ENCODE peak calls at places on chromosome 4, in six cellular contexts. T is fibroblast of lung, A is GM23338, J is ovary, D is small intestine, E is K562. P is an unnamed sample.

GRCh38 chr4:156378053-156378665 is 424.5 kb upstream of the CTSO start:
- DNase-seq in T (peak; percentile 62), A (peak; percentile 71), J (no peak), D (peak; percentile 24), E (no peak), P (no peak)

GRCh38 chr4:126715067-126715466 is 917.7 kb upstream of the INTU start:
- DNase-seq in T (no peak), A (peak; percentile 33), J (no peak), D (no peak), E (no peak), P (no peak)

GRCh38 chr4:137536789-137537561 is 4.7 kb upstream of the PCDH18 start:
- DNase-seq in T (no peak), A (peak; percentile 76), J (no peak), D (no peak), E (no peak), P (no peak)

GRCh38 chr4:5824227-5824626 is 68.7 kb downstream of the CRMP1 start:
- DNase-seq in T (no peak), A (no peak), J (no peak), D (no peak), E (no peak), P (no peak)

GRCh38 chr4:176002007-176002623 is 63.5 kb upstream of the WDR17 start:
- DNase-seq in T (peak; percentile 31), A (peak; percentile 78), J (no peak), D (no peak), E (no peak), P (no peak)

GRCh38 chr4:125016892-125017299 is 297.9 kb upstream of the FAT4 start:
- DNase-seq in T (no peak), A (no peak), J (no peak), D (no peak), E (no peak), P (no peak)

GRCh38 chr4:89136525-89136924 is 25.2 kb downstream of the TIGD2 start:
- DNase-seq in T (peak; percentile 42), A (no peak), J (no peak), D (no peak), E (no peak), P (no peak)

GRCh38 chr4:74044676-74045075 is 6.2 kb upstream of the CXCL3 start:
- DNase-seq in T (peak; percentile 70), A (no peak), J (no peak), D (no peak), E (no peak), P (no peak)

GRCh38 chr4:6199344-6199921 is 916 bp downstream of the JAKMIP1 start:
- DNase-seq in T (no peak), A (peak; percentile 76), J (no peak), D (no peak), E (no peak), P (peak; percentile 36)

GRCh38 chr4:38805530-38806145 is 1.0 kb upstream of the TLR1 start:
- DNase-seq in T (peak; percentile 10), A (no peak), J (peak; percentile 22), D (peak; percentile 9), E (no peak), P (peak; percentile 11)

GRCh38 chr4:98468744-98469143 is 189.7 kb downstream of the TSPAN5 start:
- DNase-seq in T (peak; percentile 85), A (no peak), J (peak; percentile 70), D (no peak), E (no peak), P (no peak)

GRCh38 chr4:99868126-99868596 is 26.1 kb downstream of the LAMTOR3 start:
- DNase-seq in T (peak; percentile 60), A (peak; percentile 42), J (no peak), D (no peak), E (no peak), P (no peak)

GRCh38 chr4:109820563-109820962 is 5.0 kb downstream of the GAR1 start:
- DNase-seq in T (peak; percentile 41), A (no peak), J (no peak), D (no peak), E (no peak), P (no peak)

GRCh38 chr4:84530449-84530848 is 31.4 kb upstream of the NKX6-1 start:
- DNase-seq in T (peak; percentile 14), A (no peak), J (no peak), D (no peak), E (no peak), P (no peak)

GRCh38 chr4:141391771-141392170 is 171.1 kb downstream of the ZNF330 start:
- DNase-seq in T (peak; percentile 72), A (no peak), J (no peak), D (no peak), E (no peak), P (no peak)

GRCh38 chr4:41212221-41213203 is 1.8 kb downstream of the APBB2 start:
- DNase-seq in T (peak; percentile 71), A (peak; percentile 57), J (no peak), D (peak; percentile 70), E (no peak), P (no peak)

GRCh38 chr4:2695661-2696060 is 60.5 kb downstream of the TNIP2 start:
- DNase-seq in T (no peak), A (no peak), J (no peak), D (no peak), E (no peak), P (no peak)

GRCh38 chr4:25253072-25253447 is 19.2 kb downstream of the PI4K2B start:
- DNase-seq in T (peak; percentile 22), A (no peak), J (no peak), D (peak; percentile 28), E (no peak), P (no peak)

GRCh38 chr4:119477412-119478053 is 151.1 kb downstream of the PDE5A start:
- DNase-seq in T (peak; percentile 27), A (no peak), J (no peak), D (no peak), E (no peak), P (no peak)

GRCh38 chr4:121126449-121127006 is 37.6 kb downstream of the TNIP3 start:
- DNase-seq in T (no peak), A (peak; percentile 5), J (no peak), D (no peak), E (no peak), P (no peak)

GRCh38 chr4:121338506-121338905 is 42.3 kb downstream of the QRFPR start:
- DNase-seq in T (no peak), A (no peak), J (no peak), D (no peak), E (no peak), P (no peak)

GRCh38 chr4:84956014-84956413 is 10.5 kb downstream of the WDFY3 start:
- DNase-seq in T (no peak), A (no peak), J (no peak), D (no peak), E (no peak), P (no peak)

GRCh38 chr4:141046255-141046654 is 87.0 kb downstream of the RNF150 start:
- DNase-seq in T (peak; percentile 100), A (no peak), J (peak; percentile 22), D (no peak), E (no peak), P (no peak)

GRCh38 chr4:31246856-31247255 is 526.7 kb downstream of the PCDH7 start:
- DNase-seq in T (peak; percentile 81), A (no peak), J (no peak), D (no peak), E (no peak), P (no peak)

GRCh38 chr4:54085284-54085683 is 14.7 kb upstream of the GSX2 start:
- DNase-seq in T (peak; percentile 82), A (no peak), J (no peak), D (no peak), E (no peak), P (no peak)

GRCh38 chr4:77861500-77861899 is 1.1 kb upstream of the MRPL1 start:
- DNase-seq in T (peak; percentile 41), A (peak; percentile 15), J (no peak), D (no peak), E (no peak), P (no peak)

GRCh38 chr4:140084426-140084825 is 69.6 kb downstream of the MAML3 start:
- DNase-seq in T (no peak), A (no peak), J (no peak), D (no peak), E (no peak), P (no peak)

DNA sequence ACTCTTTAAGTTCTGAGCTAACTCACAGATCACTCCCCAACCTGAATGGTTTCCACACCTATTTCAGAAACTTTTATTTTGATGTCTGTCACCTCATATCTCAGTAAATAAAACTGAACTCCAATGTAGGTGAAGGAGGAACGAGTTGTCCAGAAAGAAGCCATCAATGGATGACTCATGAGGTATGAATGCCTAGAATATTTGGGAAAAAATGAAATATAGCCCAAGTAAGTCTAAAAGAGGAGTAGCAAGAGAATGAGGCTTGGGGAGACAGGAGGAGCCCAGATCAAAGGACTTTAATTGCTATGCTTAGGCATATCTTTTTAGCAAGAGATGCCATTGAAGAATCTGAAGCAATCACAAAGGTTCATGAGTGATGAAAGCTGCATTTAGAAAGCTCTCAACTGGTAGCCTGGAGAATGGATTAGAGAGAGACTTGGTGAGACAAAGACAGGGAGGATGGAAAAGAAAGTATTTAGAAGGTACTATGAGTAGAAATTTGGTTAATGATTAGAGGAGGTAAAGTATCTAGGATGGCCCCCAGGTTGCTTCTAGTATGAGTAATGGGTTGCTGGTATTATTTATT is 39.3 kb downstream of the NOCT start:
- DNase-seq in T (peak; percentile 33), A (no peak), J (no peak), D (no peak), E (no peak), P (no peak)
- H3K36me3 ChIP-seq in T (peaks cover 7% of the 10 kb centered on the region), A (peaks cover 15% of the 10 kb centered on the region), J (no peaks in the 10 kb centered on the region), D (peaks cover 5% of the 10 kb centered on the region), E (peaks cover 80% of the 10 kb centered on the region), P (peaks cover 59% of the 10 kb centered on the region)

DNA sequence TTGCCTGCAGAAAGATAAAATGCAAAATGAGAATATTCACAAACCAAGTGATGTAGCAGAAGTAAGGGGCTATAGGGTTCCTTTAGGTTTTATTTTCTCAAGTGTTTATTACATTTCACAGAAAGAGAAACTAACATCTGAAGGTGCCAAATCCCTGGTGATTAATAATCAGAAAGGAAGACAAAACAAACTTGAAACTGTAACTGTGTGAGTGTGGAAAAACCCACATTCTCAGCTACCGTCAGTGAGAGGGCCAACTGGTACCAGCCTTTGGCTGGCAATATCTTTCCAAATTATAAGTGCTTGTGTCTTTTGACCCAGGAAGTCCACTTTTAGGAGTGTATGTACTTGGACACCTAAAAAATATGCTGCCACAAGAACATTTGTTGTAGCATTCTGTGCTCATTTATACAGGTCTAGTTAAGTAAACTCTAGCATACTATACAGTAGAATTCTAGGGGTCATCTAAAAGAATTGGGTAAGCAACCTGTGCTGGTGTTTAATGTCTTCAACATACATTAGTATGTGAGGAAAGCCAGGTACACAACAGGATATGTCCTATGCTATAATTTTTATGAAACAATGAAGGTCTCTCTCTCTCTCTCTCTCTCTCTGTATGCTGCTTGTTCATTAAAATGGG is 6.6 kb upstream of the CD38 start:
- DNase-seq in T (no peak), A (no peak), J (no peak), D (no peak), E (no peak), P (peak; percentile 65)
- H3K4me1 ChIP-seq in T (no peaks in the 10 kb centered on the region), A (no peaks in the 10 kb centered on the region), J (no peaks in the 10 kb centered on the region), D (peaks cover 2% of the 10 kb centered on the region), E (no peaks in the 10 kb centered on the region), P (peaks cover 15% of the 10 kb centered on the region)

DNA sequence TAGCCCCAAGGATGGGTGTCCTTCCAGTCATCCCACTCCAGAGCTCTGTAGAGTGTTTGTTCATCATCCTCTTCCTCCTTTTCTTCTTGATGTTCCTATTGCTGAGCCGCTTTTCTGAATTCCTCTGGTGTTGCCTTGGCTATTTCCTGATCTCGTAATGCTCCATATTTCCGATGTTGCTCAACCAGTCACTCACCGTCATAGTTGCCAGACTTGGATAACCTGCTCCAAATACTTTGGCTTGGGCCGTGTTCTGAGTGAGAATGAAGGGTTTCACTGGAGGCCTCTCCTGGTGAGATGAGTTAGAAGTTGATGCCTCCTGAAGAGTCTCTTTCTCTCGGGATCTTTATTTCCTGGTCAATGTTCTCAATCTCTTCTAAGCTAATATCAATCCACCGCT is 27.8 kb upstream of the HNRNPD start:
- DNase-seq in T (no peak), A (no peak), J (no peak), D (no peak), E (no peak), P (no peak)
- H3K27ac ChIP-seq in T (no peak overlapping the region), A (no peak overlapping the region), J (no peak overlapping the region), D (no peak overlapping the region), E (no peak overlapping the region), P (no peak overlapping the region)

GRCh38 chr4:52585379-52585778 is 73.7 kb downstream of the USP46 start:
- DNase-seq in T (no peak), A (no peak), J (no peak), D (no peak), E (no peak), P (no peak)
- H3K36me3 ChIP-seq in T (no peaks in the 10 kb centered on the region), A (no peaks in the 10 kb centered on the region), J (no peaks in the 10 kb centered on the region), D (no peaks in the 10 kb centered on the region), E (no peaks in the 10 kb centered on the region), P (no peaks in the 10 kb centered on the region)

P was measured in CD4-positive, CD25-positive, alpha-beta regulatory T cell.